ENCODE peak calls at places on chromosomes 13 and 19, in five cellular contexts. One of them, this sample, is unnamed.

GRCh38 chr13:21837288-21837687 is 166.4 kb downstream of the FGF9 start:
- DNase-seq in glutamatergic neuron: no peak
- DNase-seq in GM23338: no peak
- DNase-seq in tibial artery: no peak
- DNase-seq in neural crest cell: no peak
- DNase-seq in this sample: no peak

GRCh38 chr19:57903298-57904174 is 12.9 kb downstream of the ZNF417 start:
- DNase-seq in GM23338: peak
- DNase-seq in neural crest cell: no peak
- DNase-seq in glutamatergic neuron: no peak
- DNase-seq in tibial artery: no peak
- DNase-seq in this sample: no peak

GRCh38 chr13:45393941-45394570 is 24.1 kb downstream of the SLC25A30 start:
- DNase-seq in neural crest cell: no peak
- DNase-seq in tibial artery: no peak
- DNase-seq in glutamatergic neuron: peak
- DNase-seq in GM23338: peak
- DNase-seq in this sample: no peak

GRCh38 chr13:31814523-31814922 is 75.2 kb downstream of the RXFP2 start:
- DNase-seq in glutamatergic neuron: no peak
- DNase-seq in GM23338: no peak
- DNase-seq in neural crest cell: no peak
- DNase-seq in tibial artery: no peak
- DNase-seq in this sample: no peak

GRCh38 chr13:33940256-33940655 is 122.3 kb downstream of the RFC3 start:
- DNase-seq in glutamatergic neuron: no peak
- DNase-seq in tibial artery: no peak
- DNase-seq in GM23338: no peak
- DNase-seq in neural crest cell: no peak
- DNase-seq in this sample: no peak

GRCh38 chr13:51759240-51759639 is 44.7 kb downstream of the DHRS12 start:
- DNase-seq in tibial artery: no peak
- DNase-seq in glutamatergic neuron: no peak
- DNase-seq in neural crest cell: no peak
- DNase-seq in GM23338: no peak
- DNase-seq in this sample: no peak

GRCh38 chr19:16315825-16316505 is 8.7 kb upstream of the KLF2 start:
- DNase-seq in neural crest cell: no peak
- DNase-seq in glutamatergic neuron: no peak
- DNase-seq in GM23338: no peak
- DNase-seq in tibial artery: peak
- DNase-seq in this sample: no peak

GRCh38 chr13:105410602-105411001 is 1124.9 kb downstream of the EFNB2 start:
- DNase-seq in GM23338: peak
- DNase-seq in neural crest cell: peak
- DNase-seq in tibial artery: peak
- DNase-seq in glutamatergic neuron: peak
- DNase-seq in this sample: no peak

GRCh38 chr13:41802033-41802683 is 158.8 kb downstream of the VWA8 start:
- DNase-seq in glutamatergic neuron: no peak
- DNase-seq in GM23338: peak
- DNase-seq in neural crest cell: no peak
- DNase-seq in tibial artery: no peak
- DNase-seq in this sample: no peak

GRCh38 chr19:49985926-49986325 is 25.0 kb upstream of the SIGLEC11 start:
- DNase-seq in neural crest cell: no peak
- DNase-seq in glutamatergic neuron: no peak
- DNase-seq in GM23338: no peak
- DNase-seq in tibial artery: no peak
- DNase-seq in this sample: no peak

GRCh38 chr19:30695171-30695875 is 323.1 kb downstream of the ZNF536 start:
- DNase-seq in GM23338: peak
- DNase-seq in glutamatergic neuron: peak
- DNase-seq in neural crest cell: no peak
- DNase-seq in tibial artery: no peak
- DNase-seq in this sample: no peak

GRCh38 chr19:14158276-14159023 is 22.1 kb upstream of the ASF1B start:
- DNase-seq in neural crest cell: no peak
- DNase-seq in tibial artery: no peak
- DNase-seq in GM23338: no peak
- DNase-seq in glutamatergic neuron: no peak
- DNase-seq in this sample: no peak

GRCh38 chr19:39704181-39705044 is at the start of gene LGALS14:
- DNase-seq in tibial artery: no peak
- DNase-seq in neural crest cell: no peak
- DNase-seq in GM23338: no peak
- DNase-seq in glutamatergic neuron: no peak
- DNase-seq in this sample: no peak

GRCh38 chr19:2729943-2730818 is 9.0 kb upstream of the DIRAS1 start:
- DNase-seq in neural crest cell: no peak
- DNase-seq in GM23338: no peak
- DNase-seq in tibial artery: no peak
- DNase-seq in glutamatergic neuron: no peak
- DNase-seq in this sample: peak

GRCh38 chr13:101451641-101452040 is 834 bp upstream of the ITGBL1 start:
- DNase-seq in GM23338: no peak
- DNase-seq in glutamatergic neuron: no peak
- DNase-seq in neural crest cell: no peak
- DNase-seq in tibial artery: no peak
- DNase-seq in this sample: no peak

GRCh38 chr13:71760226-71760591 is 106.8 kb downstream of the DACH1 start:
- DNase-seq in neural crest cell: no peak
- DNase-seq in tibial artery: no peak
- DNase-seq in glutamatergic neuron: no peak
- DNase-seq in GM23338: no peak
- DNase-seq in this sample: no peak

GRCh38 chr13:35760678-35761308 is 284.3 kb upstream of the MAB21L1 start:
- DNase-seq in neural crest cell: no peak
- DNase-seq in GM23338: no peak
- DNase-seq in tibial artery: no peak
- DNase-seq in glutamatergic neuron: no peak
- DNase-seq in this sample: no peak

GRCh38 chr13:19159761-19160420 is 21.7 kb downstream of the TUBA3C start:
- DNase-seq in neural crest cell: no peak
- DNase-seq in glutamatergic neuron: no peak
- DNase-seq in GM23338: no peak
- DNase-seq in tibial artery: no peak
- DNase-seq in this sample: no peak

GRCh38 chr13:87942204-87942603 is 271.0 kb downstream of the SLITRK5 start:
- DNase-seq in neural crest cell: no peak
- DNase-seq in tibial artery: no peak
- DNase-seq in glutamatergic neuron: no peak
- DNase-seq in GM23338: no peak
- DNase-seq in this sample: no peak

GRCh38 chr19:374183-374885 is 29.7 kb upstream of the MIER2 start:
- DNase-seq in neural crest cell: no peak
- DNase-seq in tibial artery: no peak
- DNase-seq in GM23338: no peak
- DNase-seq in glutamatergic neuron: no peak
- DNase-seq in this sample: peak

GRCh38 chr19:16527971-16528521 is 14.2 kb downstream of the CHERP start:
- DNase-seq in neural crest cell: peak
- DNase-seq in GM23338: peak
- DNase-seq in tibial artery: no peak
- DNase-seq in glutamatergic neuron: peak
- DNase-seq in this sample: no peak

GRCh38 chr19:58571575-58571947 is 1.6 kb downstream of the MZF1 start:
- DNase-seq in glutamatergic neuron: no peak
- DNase-seq in GM23338: no peak
- DNase-seq in tibial artery: no peak
- DNase-seq in neural crest cell: no peak
- DNase-seq in this sample: no peak

GRCh38 chr13:90201676-90202425 is 1145.6 kb upstream of the MIR17HG start:
- DNase-seq in tibial artery: no peak
- DNase-seq in GM23338: no peak
- DNase-seq in neural crest cell: no peak
- DNase-seq in glutamatergic neuron: no peak
- DNase-seq in this sample: no peak

GRCh38 chr19:27794444-27795042 is 1418.4 kb downstream of the UQCRFS1 start:
- DNase-seq in GM23338: peak
- DNase-seq in neural crest cell: no peak
- DNase-seq in tibial artery: no peak
- DNase-seq in glutamatergic neuron: peak
- DNase-seq in this sample: no peak

GRCh38 chr19:6801397-6802086 is 29.0 kb downstream of the VAV1 start:
- DNase-seq in neural crest cell: no peak
- DNase-seq in glutamatergic neuron: no peak
- DNase-seq in tibial artery: peak
- DNase-seq in GM23338: peak
- DNase-seq in this sample: no peak

GRCh38 chr19:53521373-53522202 is 16.4 kb upstream of the ZNF331 start:
- DNase-seq in tibial artery: no peak
- DNase-seq in GM23338: peak
- DNase-seq in neural crest cell: no peak
- DNase-seq in glutamatergic neuron: no peak
- DNase-seq in this sample: no peak

GRCh38 chr13:112908342-112908741 is 60.7 kb upstream of the MCF2L start:
- DNase-seq in glutamatergic neuron: no peak
- DNase-seq in tibial artery: no peak
- DNase-seq in GM23338: no peak
- DNase-seq in neural crest cell: no peak
- DNase-seq in this sample: no peak

GRCh38 chr19:6568816-6569215 is 22.1 kb downstream of the CD70 start:
- DNase-seq in neural crest cell: no peak
- DNase-seq in tibial artery: no peak
- DNase-seq in GM23338: no peak
- DNase-seq in glutamatergic neuron: no peak
- DNase-seq in this sample: no peak

GRCh38 chr13:25249001-25249543 is 38.2 kb downstream of the MTMR6 start:
- DNase-seq in neural crest cell: no peak
- DNase-seq in glutamatergic neuron: no peak
- DNase-seq in tibial artery: no peak
- DNase-seq in GM23338: peak
- DNase-seq in this sample: no peak

DNA sequence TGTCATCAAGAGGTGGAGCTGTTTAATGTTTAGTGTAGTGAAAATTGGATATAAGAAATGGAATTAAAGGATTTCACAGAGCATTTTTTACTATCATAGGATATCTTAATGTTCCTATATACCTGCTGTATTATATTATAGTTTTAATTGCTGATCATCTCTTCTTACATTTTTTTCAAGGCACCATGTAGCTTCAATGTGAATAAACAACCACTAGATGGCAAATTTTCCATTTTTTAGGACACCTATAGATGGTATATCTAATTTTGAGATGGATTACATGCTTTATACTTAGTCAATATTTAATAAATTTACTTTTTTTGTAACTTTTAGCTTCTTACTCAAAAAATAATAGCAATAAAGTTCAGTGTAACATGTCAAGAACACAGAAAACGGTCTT is 9.0 kb upstream of the ATXN8OS start:
- DNase-seq in neural crest cell: no peak
- DNase-seq in tibial artery: no peak
- DNase-seq in glutamatergic neuron: no peak
- DNase-seq in GM23338: peak
- DNase-seq in this sample: no peak
- TF ChIP-seq CTCF in neural crest cell: peak
- TF ChIP-seq CTCF in tibial artery: no peak
- TF ChIP-seq CTCF in glutamatergic neuron: peak
- TF ChIP-seq CTCF in GM23338: no peak
- TF ChIP-seq CTCF in this sample: peak

GRCh38 chr19:34120846-34121639 is 51.3 kb upstream of the LSM14A start:
- DNase-seq in tibial artery: no peak
- DNase-seq in GM23338: peak
- DNase-seq in neural crest cell: peak
- DNase-seq in glutamatergic neuron: peak
- DNase-seq in this sample: no peak
- TF ChIP-seq CTCF in tibial artery: peak
- TF ChIP-seq CTCF in GM23338: peak
- TF ChIP-seq CTCF in neural crest cell: peak
- TF ChIP-seq CTCF in glutamatergic neuron: peak
- TF ChIP-seq CTCF in this sample: peak

DNA sequence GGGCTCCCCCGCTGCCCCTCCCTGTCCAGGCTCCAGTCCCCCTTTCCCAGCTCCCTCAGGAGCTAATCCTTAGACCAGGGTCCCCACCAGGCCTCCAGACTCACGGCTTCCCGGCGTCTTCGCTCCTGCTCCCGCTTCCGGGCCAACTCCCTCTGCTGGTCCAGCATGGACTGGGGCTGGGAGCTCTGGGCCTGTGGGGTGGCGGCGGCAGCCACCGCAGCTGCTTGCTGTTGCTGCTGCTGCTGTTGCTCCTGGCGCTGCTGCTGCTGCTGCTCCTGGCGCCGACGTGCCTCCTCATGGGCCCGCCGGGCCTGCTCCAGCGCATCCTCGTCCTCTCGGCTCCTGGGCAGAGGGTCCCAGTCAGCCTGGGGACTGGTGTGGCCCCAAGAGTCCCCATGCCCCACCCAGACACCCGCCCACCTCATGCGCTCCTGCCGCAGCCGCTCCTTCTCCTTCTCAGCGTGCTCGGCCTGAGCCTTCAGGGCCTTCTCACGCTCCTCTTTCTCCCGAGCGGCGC is 6.4 kb upstream of the EPHX3 start:
- DNase-seq in GM23338: peak
- DNase-seq in neural crest cell: no peak
- DNase-seq in tibial artery: no peak
- DNase-seq in glutamatergic neuron: no peak
- DNase-seq in this sample: no peak
- TF ChIP-seq CTCF in GM23338: peak
- TF ChIP-seq CTCF in neural crest cell: no peak
- TF ChIP-seq CTCF in tibial artery: no peak
- TF ChIP-seq CTCF in glutamatergic neuron: no peak
- TF ChIP-seq CTCF in this sample: no peak

DNA sequence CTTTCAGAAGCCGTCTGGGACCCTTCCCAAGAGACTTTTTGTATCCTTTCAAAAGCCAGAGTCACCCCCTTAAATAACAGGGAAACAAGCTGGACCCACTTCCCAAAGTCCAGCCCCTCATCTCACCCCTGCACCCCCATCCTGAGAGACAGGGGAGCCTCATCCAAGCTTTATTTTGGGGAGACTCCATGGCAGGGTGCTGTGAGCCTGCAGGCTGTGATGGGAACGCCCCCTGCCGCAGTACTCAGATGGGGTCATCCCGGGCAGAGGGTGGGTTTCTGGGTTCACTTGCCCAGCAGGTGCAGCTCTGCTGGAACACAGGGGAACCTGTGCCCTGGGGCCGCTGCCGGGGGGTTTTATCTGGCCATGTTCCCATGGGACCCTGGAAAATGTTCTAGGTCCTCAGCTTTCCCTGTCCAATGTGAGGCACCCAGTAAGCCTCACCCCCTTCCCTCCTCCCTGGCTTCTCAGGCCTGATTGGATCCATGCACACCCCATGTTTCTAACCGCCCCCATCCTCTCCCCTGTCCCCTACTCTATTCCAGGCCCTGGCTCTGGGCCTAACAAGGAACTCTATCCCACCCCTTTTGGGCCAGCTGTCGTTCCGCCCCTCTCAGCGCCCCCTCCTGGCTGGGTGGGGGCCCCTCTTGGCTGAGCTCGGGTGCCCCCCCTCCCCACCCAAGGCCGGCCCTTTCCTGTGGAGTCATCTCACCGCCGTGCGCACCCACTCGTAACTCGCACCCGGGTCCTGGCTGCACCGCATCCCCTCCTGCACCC is 1.0 kb downstream of the HIF3A start:
- DNase-seq in glutamatergic neuron: no peak
- DNase-seq in tibial artery: peak
- DNase-seq in neural crest cell: no peak
- DNase-seq in GM23338: no peak
- DNase-seq in this sample: no peak
- TF ChIP-seq CTCF in glutamatergic neuron: no peak
- TF ChIP-seq CTCF in tibial artery: peak
- TF ChIP-seq CTCF in neural crest cell: no peak
- TF ChIP-seq CTCF in GM23338: peak
- TF ChIP-seq CTCF in this sample: no peak